ENCODE peak calls at places on chromosomes 12 and 14, in eight cellular contexts. One of them, this sample, is unnamed.

GRCh38 chr12:49983892-49984291 is 11.1 kb downstream of the AQP6 start:
- DNase-seq in MCF 10A: peak; percentile 45
- DNase-seq in neural crest cell: no peak
- DNase-seq in D721Med: no peak
- DNase-seq in HepG2: no peak
- DNase-seq in AG09319: peak; percentile 49
- DNase-seq in body of pancreas: no peak
- DNase-seq in CD8-positive, alpha-beta T cell: no peak
- DNase-seq in this sample: no peak

GRCh38 chr12:122859303-122860051 is 24.2 kb downstream of the HIP1R start:
- DNase-seq in MCF 10A: no peak
- DNase-seq in neural crest cell: no peak
- DNase-seq in D721Med: no peak
- DNase-seq in HepG2: no peak
- DNase-seq in AG09319: no peak
- DNase-seq in body of pancreas: no peak
- DNase-seq in CD8-positive, alpha-beta T cell: peak; percentile 31
- DNase-seq in this sample: no peak

GRCh38 chr12:70351076-70351475 is 15.0 kb upstream of the KCNMB4 start:
- DNase-seq in MCF 10A: no peak
- DNase-seq in neural crest cell: no peak
- DNase-seq in D721Med: no peak
- DNase-seq in HepG2: no peak
- DNase-seq in AG09319: no peak
- DNase-seq in body of pancreas: no peak
- DNase-seq in CD8-positive, alpha-beta T cell: no peak
- DNase-seq in this sample: no peak

GRCh38 chr14:25887251-25887908 is 710.5 kb downstream of the NOVA1 start:
- DNase-seq in MCF 10A: no peak
- DNase-seq in neural crest cell: no peak
- DNase-seq in D721Med: no peak
- DNase-seq in HepG2: no peak
- DNase-seq in AG09319: no peak
- DNase-seq in body of pancreas: no peak
- DNase-seq in CD8-positive, alpha-beta T cell: no peak
- DNase-seq in this sample: no peak

GRCh38 chr14:75280831-75281690 is 2.4 kb downstream of the FOS start:
- DNase-seq in MCF 10A: no peak
- DNase-seq in neural crest cell: no peak
- DNase-seq in D721Med: no peak
- DNase-seq in HepG2: no peak
- DNase-seq in AG09319: no peak
- DNase-seq in body of pancreas: peak; percentile 72
- DNase-seq in CD8-positive, alpha-beta T cell: peak; percentile 50
- DNase-seq in this sample: no peak

GRCh38 chr12:90055071-90055470 is 346.4 kb upstream of the ATP2B1 start:
- DNase-seq in MCF 10A: no peak
- DNase-seq in neural crest cell: no peak
- DNase-seq in D721Med: no peak
- DNase-seq in HepG2: no peak
- DNase-seq in AG09319: no peak
- DNase-seq in body of pancreas: no peak
- DNase-seq in CD8-positive, alpha-beta T cell: no peak
- DNase-seq in this sample: no peak

GRCh38 chr12:99392091-99392850 is 255.3 kb upstream of the GARIN6 start:
- DNase-seq in MCF 10A: no peak
- DNase-seq in neural crest cell: no peak
- DNase-seq in D721Med: no peak
- DNase-seq in HepG2: no peak
- DNase-seq in AG09319: no peak
- DNase-seq in body of pancreas: no peak
- DNase-seq in CD8-positive, alpha-beta T cell: no peak
- DNase-seq in this sample: no peak

GRCh38 chr14:75202671-75203070 is 26.3 kb upstream of the TMED10 start:
- DNase-seq in MCF 10A: no peak
- DNase-seq in neural crest cell: no peak
- DNase-seq in D721Med: no peak
- DNase-seq in HepG2: no peak
- DNase-seq in AG09319: no peak
- DNase-seq in body of pancreas: no peak
- DNase-seq in CD8-positive, alpha-beta T cell: no peak
- DNase-seq in this sample: no peak

GRCh38 chr14:89646971-89647370 is 229.9 kb upstream of the FOXN3 start:
- DNase-seq in MCF 10A: no peak
- DNase-seq in neural crest cell: no peak
- DNase-seq in D721Med: no peak
- DNase-seq in HepG2: no peak
- DNase-seq in AG09319: no peak
- DNase-seq in body of pancreas: no peak
- DNase-seq in CD8-positive, alpha-beta T cell: no peak
- DNase-seq in this sample: no peak

GRCh38 chr12:59736786-59737185 is 141.0 kb downstream of the SLC16A7 start:
- DNase-seq in MCF 10A: peak; percentile 62
- DNase-seq in neural crest cell: no peak
- DNase-seq in D721Med: no peak
- DNase-seq in HepG2: no peak
- DNase-seq in AG09319: peak; percentile 81
- DNase-seq in body of pancreas: peak; percentile 45
- DNase-seq in CD8-positive, alpha-beta T cell: no peak
- DNase-seq in this sample: no peak

GRCh38 chr12:103880299-103881142 is 39.5 kb upstream of the NT5DC3 start:
- DNase-seq in MCF 10A: no peak
- DNase-seq in neural crest cell: no peak
- DNase-seq in D721Med: no peak
- DNase-seq in HepG2: no peak
- DNase-seq in AG09319: no peak
- DNase-seq in body of pancreas: no peak
- DNase-seq in CD8-positive, alpha-beta T cell: no peak
- DNase-seq in this sample: no peak

GRCh38 chr14:94677239-94677612 is 65.0 kb downstream of the SERPINA3 start:
- DNase-seq in MCF 10A: no peak
- DNase-seq in neural crest cell: no peak
- DNase-seq in D721Med: no peak
- DNase-seq in HepG2: no peak
- DNase-seq in AG09319: no peak
- DNase-seq in body of pancreas: no peak
- DNase-seq in CD8-positive, alpha-beta T cell: no peak
- DNase-seq in this sample: no peak

GRCh38 chr12:94650143-94651056 is at the start of gene TMCC3:
- DNase-seq in MCF 10A: peak; percentile 42
- DNase-seq in neural crest cell: peak; percentile 41
- DNase-seq in D721Med: peak; percentile 32
- DNase-seq in HepG2: no peak
- DNase-seq in AG09319: no peak
- DNase-seq in body of pancreas: peak; percentile 53
- DNase-seq in CD8-positive, alpha-beta T cell: no peak
- DNase-seq in this sample: peak; percentile 75

GRCh38 chr12:70243510-70244331 is 488 bp downstream of the CNOT2 start:
- DNase-seq in MCF 10A: peak; percentile 58
- DNase-seq in neural crest cell: peak; percentile 56
- DNase-seq in D721Med: peak; percentile 29
- DNase-seq in HepG2: peak; percentile 43
- DNase-seq in AG09319: peak; percentile 23
- DNase-seq in body of pancreas: peak; percentile 66
- DNase-seq in CD8-positive, alpha-beta T cell: peak; percentile 82
- DNase-seq in this sample: peak; percentile 72

GRCh38 chr12:29901585-29901984 is 117.8 kb upstream of the TMTC1 start:
- DNase-seq in MCF 10A: peak; percentile 18
- DNase-seq in neural crest cell: no peak
- DNase-seq in D721Med: no peak
- DNase-seq in HepG2: peak; percentile 2
- DNase-seq in AG09319: no peak
- DNase-seq in body of pancreas: no peak
- DNase-seq in CD8-positive, alpha-beta T cell: no peak
- DNase-seq in this sample: no peak

GRCh38 chr14:62126885-62127478 is 364.8 kb downstream of the SNAPC1 start:
- DNase-seq in MCF 10A: peak; percentile 69
- DNase-seq in neural crest cell: no peak
- DNase-seq in D721Med: no peak
- DNase-seq in HepG2: peak; percentile 27
- DNase-seq in AG09319: peak; percentile 20
- DNase-seq in body of pancreas: no peak
- DNase-seq in CD8-positive, alpha-beta T cell: no peak
- DNase-seq in this sample: peak; percentile 7

GRCh38 chr12:3315201-3315661 is 175.8 kb upstream of the PRMT8 start:
- DNase-seq in MCF 10A: peak; percentile 53
- DNase-seq in neural crest cell: no peak
- DNase-seq in D721Med: no peak
- DNase-seq in HepG2: no peak
- DNase-seq in AG09319: peak; percentile 40
- DNase-seq in body of pancreas: peak; percentile 92
- DNase-seq in CD8-positive, alpha-beta T cell: no peak
- DNase-seq in this sample: no peak

GRCh38 chr12:3313066-3313465 is 177.9 kb upstream of the PRMT8 start:
- DNase-seq in MCF 10A: peak; percentile 47
- DNase-seq in neural crest cell: no peak
- DNase-seq in D721Med: no peak
- DNase-seq in HepG2: no peak
- DNase-seq in AG09319: peak; percentile 67
- DNase-seq in body of pancreas: no peak
- DNase-seq in CD8-positive, alpha-beta T cell: no peak
- DNase-seq in this sample: no peak

GRCh38 chr12:3313655-3314305 is 177.2 kb upstream of the PRMT8 start:
- DNase-seq in MCF 10A: no peak
- DNase-seq in neural crest cell: no peak
- DNase-seq in D721Med: no peak
- DNase-seq in HepG2: peak; percentile 40
- DNase-seq in AG09319: no peak
- DNase-seq in body of pancreas: no peak
- DNase-seq in CD8-positive, alpha-beta T cell: peak; percentile 27
- DNase-seq in this sample: peak; percentile 42

GRCh38 chr12:3316776-3317480 is 174.1 kb upstream of the PRMT8 start:
- DNase-seq in MCF 10A: no peak
- DNase-seq in neural crest cell: no peak
- DNase-seq in D721Med: no peak
- DNase-seq in HepG2: no peak
- DNase-seq in AG09319: no peak
- DNase-seq in body of pancreas: no peak
- DNase-seq in CD8-positive, alpha-beta T cell: no peak
- DNase-seq in this sample: no peak

DNA sequence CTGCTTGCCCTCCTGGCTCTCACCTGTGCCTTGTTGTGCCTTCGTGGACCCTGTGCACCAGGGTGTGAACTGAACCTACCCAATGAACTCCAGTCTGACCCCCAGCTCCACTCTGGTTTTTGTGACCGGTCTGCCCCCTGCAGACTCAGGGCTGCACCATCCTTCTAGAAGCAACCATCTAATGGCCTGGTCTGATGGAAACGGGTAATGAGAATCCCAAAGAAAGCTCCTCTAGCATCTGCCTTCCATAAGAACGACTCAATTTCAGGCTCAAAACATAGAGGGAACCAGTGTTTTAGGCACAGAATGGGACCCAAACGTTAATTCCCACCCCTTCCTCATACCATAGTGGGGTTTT is 176.7 kb upstream of the PRMT8 start:
- DNase-seq in MCF 10A: no peak
- DNase-seq in neural crest cell: no peak
- DNase-seq in D721Med: no peak
- DNase-seq in HepG2: no peak
- DNase-seq in AG09319: no peak
- DNase-seq in body of pancreas: no peak
- DNase-seq in CD8-positive, alpha-beta T cell: no peak
- DNase-seq in this sample: no peak
- TF ChIP-seq CTCF in MCF 10A: no peak
- TF ChIP-seq CTCF in neural crest cell: no peak
- TF ChIP-seq CTCF in D721Med: no peak
- TF ChIP-seq CTCF in HepG2: peak; percentile 15
- TF ChIP-seq CTCF in AG09319: no peak
- TF ChIP-seq CTCF in body of pancreas: no peak
- TF ChIP-seq CTCF in CD8-positive, alpha-beta T cell: no peak
- TF ChIP-seq CTCF in this sample: no peak

GRCh38 chr12:20463920-20464524 is 95.7 kb downstream of the PDE3A start:
- DNase-seq in MCF 10A: peak; percentile 26
- DNase-seq in neural crest cell: no peak
- DNase-seq in D721Med: no peak
- DNase-seq in HepG2: peak; percentile 13
- DNase-seq in AG09319: no peak
- DNase-seq in body of pancreas: no peak
- DNase-seq in CD8-positive, alpha-beta T cell: no peak
- DNase-seq in this sample: no peak
- TF ChIP-seq CTCF in MCF 10A: peak; percentile 49
- TF ChIP-seq CTCF in neural crest cell: peak; percentile 89
- TF ChIP-seq CTCF in D721Med: peak; percentile 76
- TF ChIP-seq CTCF in HepG2: peak; percentile 57
- TF ChIP-seq CTCF in AG09319: peak; percentile 57
- TF ChIP-seq CTCF in body of pancreas: peak; percentile 46
- TF ChIP-seq CTCF in CD8-positive, alpha-beta T cell: peak; percentile 32
- TF ChIP-seq CTCF in this sample: peak; percentile 74

GRCh38 chr12:25236190-25236589 is 14.5 kb downstream of the KRAS start:
- DNase-seq in MCF 10A: peak; percentile 30
- DNase-seq in neural crest cell: no peak
- DNase-seq in D721Med: no peak
- DNase-seq in HepG2: no peak
- DNase-seq in AG09319: no peak
- DNase-seq in body of pancreas: no peak
- DNase-seq in CD8-positive, alpha-beta T cell: no peak
- DNase-seq in this sample: no peak
- TF ChIP-seq CTCF in MCF 10A: no peak
- TF ChIP-seq CTCF in neural crest cell: no peak
- TF ChIP-seq CTCF in D721Med: no peak
- TF ChIP-seq CTCF in HepG2: no peak
- TF ChIP-seq CTCF in AG09319: no peak
- TF ChIP-seq CTCF in body of pancreas: no peak
- TF ChIP-seq CTCF in CD8-positive, alpha-beta T cell: no peak
- TF ChIP-seq CTCF in this sample: no peak

GRCh38 chr12:23049180-23049579 is 424.2 kb downstream of the ETNK1 start:
- DNase-seq in MCF 10A: peak; percentile 40
- DNase-seq in neural crest cell: no peak
- DNase-seq in D721Med: no peak
- DNase-seq in HepG2: no peak
- DNase-seq in AG09319: no peak
- DNase-seq in body of pancreas: no peak
- DNase-seq in CD8-positive, alpha-beta T cell: no peak
- DNase-seq in this sample: no peak

GRCh38 chr12:23060161-23060560 is 435.2 kb downstream of the ETNK1 start:
- DNase-seq in MCF 10A: no peak
- DNase-seq in neural crest cell: no peak
- DNase-seq in D721Med: no peak
- DNase-seq in HepG2: no peak
- DNase-seq in AG09319: no peak
- DNase-seq in body of pancreas: no peak
- DNase-seq in CD8-positive, alpha-beta T cell: no peak
- DNase-seq in this sample: no peak

GRCh38 chr12:23057571-23057970 is 432.6 kb downstream of the ETNK1 start:
- DNase-seq in MCF 10A: no peak
- DNase-seq in neural crest cell: no peak
- DNase-seq in D721Med: no peak
- DNase-seq in HepG2: no peak
- DNase-seq in AG09319: no peak
- DNase-seq in body of pancreas: no peak
- DNase-seq in CD8-positive, alpha-beta T cell: no peak
- DNase-seq in this sample: no peak

DNA sequence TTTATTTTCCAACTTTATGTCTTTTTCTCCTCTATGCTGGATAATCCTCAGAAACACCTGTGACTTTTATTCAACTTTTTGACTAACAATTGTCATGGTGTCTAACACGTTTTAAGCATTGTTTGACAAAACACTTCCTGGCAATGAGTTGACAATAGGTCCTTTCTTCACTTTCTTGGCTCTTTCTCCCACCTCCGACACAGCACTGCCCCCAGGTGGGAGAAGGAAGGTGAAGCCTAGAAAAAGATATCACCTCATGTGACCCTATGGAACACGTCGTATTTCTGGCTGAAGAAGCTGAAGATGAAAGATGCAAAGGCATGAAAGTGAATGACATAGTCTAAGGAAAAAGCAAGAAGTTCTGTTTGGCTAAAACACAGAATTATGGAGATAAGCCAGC is 430.0 kb downstream of the ETNK1 start:
- DNase-seq in MCF 10A: peak; percentile 69
- DNase-seq in neural crest cell: peak; percentile 6
- DNase-seq in D721Med: no peak
- DNase-seq in HepG2: peak; percentile 24
- DNase-seq in AG09319: no peak
- DNase-seq in body of pancreas: no peak
- DNase-seq in CD8-positive, alpha-beta T cell: no peak
- DNase-seq in this sample: peak; percentile 17
- TF ChIP-seq CTCF in MCF 10A: peak; percentile 48
- TF ChIP-seq CTCF in neural crest cell: peak; percentile 79
- TF ChIP-seq CTCF in D721Med: peak; percentile 64
- TF ChIP-seq CTCF in HepG2: peak; percentile 67
- TF ChIP-seq CTCF in AG09319: peak; percentile 22
- TF ChIP-seq CTCF in body of pancreas: no peak
- TF ChIP-seq CTCF in CD8-positive, alpha-beta T cell: no peak
- TF ChIP-seq CTCF in this sample: peak; percentile 40

This sample was measured in nephron progenitor cell.